ENCODE peak calls at places on chromosomes 5 and 9, in eight cellular contexts. One of them, this sample, is unnamed.
A peak's percentile ranks its signal among the peaks of the same experiment; 100 is the strongest.

GRCh38 chr9:92147030-92147853 is 32.0 kb upstream of the SPTLC1 start:
- DNase-seq in activated B cell treated with CpG ODN at 0.5 μM for 24 hours: no peak
- DNase-seq in A549: peak; percentile 85
- DNase-seq in AG04450: peak; percentile 85
- DNase-seq in fibroblast of villous mesenchyme: peak; percentile 95
- DNase-seq in heart left ventricle: peak; percentile 75
- DNase-seq in cardiac muscle cell: peak; percentile 91
- DNase-seq in Calu3: peak; percentile 50
- DNase-seq in this sample: peak; percentile 62

GRCh38 chr9:93083592-93084470 is 12.2 kb upstream of the CARD19 start:
- DNase-seq in AG04450: no peak
- DNase-seq in heart left ventricle: no peak
- DNase-seq in A549: no peak
- DNase-seq in activated B cell treated with CpG ODN at 0.5 μM for 24 hours: no peak
- DNase-seq in cardiac muscle cell: no peak
- DNase-seq in Calu3: no peak
- DNase-seq in fibroblast of villous mesenchyme: peak; percentile 51
- DNase-seq in this sample: no peak

GRCh38 chr5:133842846-133843725 is 125.3 kb downstream of the C5orf15 start:
- DNase-seq in A549: no peak
- DNase-seq in fibroblast of villous mesenchyme: no peak
- DNase-seq in cardiac muscle cell: no peak
- DNase-seq in Calu3: no peak
- DNase-seq in AG04450: no peak
- DNase-seq in heart left ventricle: no peak
- DNase-seq in activated B cell treated with CpG ODN at 0.5 μM for 24 hours: no peak
- DNase-seq in this sample: no peak

GRCh38 chr5:76074487-76074886 is 8.7 kb upstream of the SV2C start:
- DNase-seq in A549: no peak
- DNase-seq in activated B cell treated with CpG ODN at 0.5 μM for 24 hours: no peak
- DNase-seq in cardiac muscle cell: no peak
- DNase-seq in heart left ventricle: no peak
- DNase-seq in AG04450: no peak
- DNase-seq in fibroblast of villous mesenchyme: no peak
- DNase-seq in Calu3: peak; percentile 45
- DNase-seq in this sample: no peak

GRCh38 chr5:2140501-2140900 is 257.8 kb upstream of the IRX4 start:
- DNase-seq in Calu3: no peak
- DNase-seq in heart left ventricle: no peak
- DNase-seq in A549: no peak
- DNase-seq in AG04450: no peak
- DNase-seq in fibroblast of villous mesenchyme: no peak
- DNase-seq in cardiac muscle cell: no peak
- DNase-seq in activated B cell treated with CpG ODN at 0.5 μM for 24 hours: no peak
- DNase-seq in this sample: no peak

GRCh38 chr5:76855961-76856360 is 6.1 kb downstream of the S100Z start:
- DNase-seq in activated B cell treated with CpG ODN at 0.5 μM for 24 hours: no peak
- DNase-seq in AG04450: no peak
- DNase-seq in cardiac muscle cell: no peak
- DNase-seq in A549: no peak
- DNase-seq in fibroblast of villous mesenchyme: no peak
- DNase-seq in Calu3: no peak
- DNase-seq in heart left ventricle: no peak
- DNase-seq in this sample: no peak

GRCh38 chr5:108801776-108802175 is 54.1 kb downstream of the FER start:
- DNase-seq in heart left ventricle: no peak
- DNase-seq in AG04450: peak; percentile 77
- DNase-seq in activated B cell treated with CpG ODN at 0.5 μM for 24 hours: no peak
- DNase-seq in A549: peak; percentile 83
- DNase-seq in fibroblast of villous mesenchyme: peak; percentile 89
- DNase-seq in Calu3: peak; percentile 19
- DNase-seq in cardiac muscle cell: peak; percentile 92
- DNase-seq in this sample: peak; percentile 75

GRCh38 chr9:91427873-91428272 is 4.2 kb upstream of the NFIL3 start:
- DNase-seq in fibroblast of villous mesenchyme: peak; percentile 45
- DNase-seq in heart left ventricle: no peak
- DNase-seq in AG04450: no peak
- DNase-seq in cardiac muscle cell: peak; percentile 81
- DNase-seq in A549: peak; percentile 42
- DNase-seq in Calu3: peak; percentile 44
- DNase-seq in activated B cell treated with CpG ODN at 0.5 μM for 24 hours: no peak
- DNase-seq in this sample: no peak

GRCh38 chr9:32350682-32351081 is 33.8 kb upstream of the ACO1 start:
- DNase-seq in cardiac muscle cell: peak; percentile 55
- DNase-seq in heart left ventricle: no peak
- DNase-seq in A549: peak; percentile 42
- DNase-seq in fibroblast of villous mesenchyme: peak; percentile 36
- DNase-seq in AG04450: no peak
- DNase-seq in Calu3: no peak
- DNase-seq in activated B cell treated with CpG ODN at 0.5 μM for 24 hours: no peak
- DNase-seq in this sample: no peak

GRCh38 chr9:95133351-95133724 is 184.2 kb downstream of the FANCC start:
- DNase-seq in fibroblast of villous mesenchyme: peak; percentile 34
- DNase-seq in heart left ventricle: no peak
- DNase-seq in Calu3: no peak
- DNase-seq in AG04450: no peak
- DNase-seq in cardiac muscle cell: no peak
- DNase-seq in A549: no peak
- DNase-seq in activated B cell treated with CpG ODN at 0.5 μM for 24 hours: no peak
- DNase-seq in this sample: no peak

GRCh38 chr9:95134457-95134881 is 183.0 kb downstream of the FANCC start:
- DNase-seq in A549: no peak
- DNase-seq in fibroblast of villous mesenchyme: no peak
- DNase-seq in Calu3: no peak
- DNase-seq in AG04450: no peak
- DNase-seq in activated B cell treated with CpG ODN at 0.5 μM for 24 hours: no peak
- DNase-seq in heart left ventricle: no peak
- DNase-seq in cardiac muscle cell: no peak
- DNase-seq in this sample: no peak

GRCh38 chr9:95138474-95138873 is 179.0 kb downstream of the FANCC start:
- DNase-seq in cardiac muscle cell: no peak
- DNase-seq in fibroblast of villous mesenchyme: no peak
- DNase-seq in A549: no peak
- DNase-seq in heart left ventricle: no peak
- DNase-seq in activated B cell treated with CpG ODN at 0.5 μM for 24 hours: no peak
- DNase-seq in Calu3: no peak
- DNase-seq in AG04450: no peak
- DNase-seq in this sample: no peak

GRCh38 chr9:95137587-95138145 is 179.8 kb downstream of the FANCC start:
- DNase-seq in cardiac muscle cell: no peak
- DNase-seq in AG04450: no peak
- DNase-seq in fibroblast of villous mesenchyme: no peak
- DNase-seq in Calu3: no peak
- DNase-seq in activated B cell treated with CpG ODN at 0.5 μM for 24 hours: no peak
- DNase-seq in heart left ventricle: no peak
- DNase-seq in A549: no peak
- DNase-seq in this sample: no peak

DNA sequence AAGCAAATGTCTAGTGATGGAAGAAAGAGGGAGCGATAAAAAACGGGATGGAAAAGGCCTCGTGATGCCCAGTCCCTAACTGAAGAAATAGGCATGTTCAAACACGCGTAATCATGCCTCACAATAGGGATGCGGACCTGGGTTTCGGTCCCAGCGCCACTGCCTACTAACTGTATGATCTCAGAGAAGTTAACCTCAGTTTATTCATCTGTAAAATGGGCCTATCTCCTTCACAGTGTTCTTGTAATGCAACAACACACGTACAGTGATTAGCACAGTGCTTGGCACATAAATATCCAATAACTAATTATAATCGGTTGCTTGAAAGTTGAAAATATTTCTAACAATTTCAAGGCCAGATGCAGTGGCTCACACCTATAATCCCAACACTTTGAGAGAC is 181.8 kb downstream of the FANCC start:
- DNase-seq in AG04450: no peak
- DNase-seq in A549: no peak
- DNase-seq in cardiac muscle cell: no peak
- DNase-seq in fibroblast of villous mesenchyme: no peak
- DNase-seq in Calu3: no peak
- DNase-seq in heart left ventricle: no peak
- DNase-seq in activated B cell treated with CpG ODN at 0.5 μM for 24 hours: no peak
- DNase-seq in this sample: no peak
- TF ChIP-seq CTCF in AG04450: no peak
- TF ChIP-seq CTCF in A549: no peak
- TF ChIP-seq CTCF in cardiac muscle cell: no peak
- TF ChIP-seq CTCF in fibroblast of villous mesenchyme: no peak
- TF ChIP-seq CTCF in Calu3: no peak
- TF ChIP-seq CTCF in heart left ventricle: no peak
- TF ChIP-seq CTCF in activated B cell treated with CpG ODN at 0.5 μM for 24 hours: no peak
- TF ChIP-seq CTCF in this sample: no peak

GRCh38 chr5:138338411-138339085 is 482 bp downstream of the FAM53C start:
- DNase-seq in heart left ventricle: no peak
- DNase-seq in A549: no peak
- DNase-seq in cardiac muscle cell: no peak
- DNase-seq in AG04450: no peak
- DNase-seq in fibroblast of villous mesenchyme: no peak
- DNase-seq in Calu3: no peak
- DNase-seq in activated B cell treated with CpG ODN at 0.5 μM for 24 hours: peak; percentile 19
- DNase-seq in this sample: no peak

GRCh38 chr5:138336952-138337684 is 948 bp upstream of the FAM53C start:
- DNase-seq in A549: peak; percentile 87
- DNase-seq in AG04450: peak; percentile 42
- DNase-seq in Calu3: peak; percentile 80
- DNase-seq in fibroblast of villous mesenchyme: peak; percentile 88
- DNase-seq in cardiac muscle cell: peak; percentile 91
- DNase-seq in activated B cell treated with CpG ODN at 0.5 μM for 24 hours: no peak
- DNase-seq in heart left ventricle: no peak
- DNase-seq in this sample: no peak

GRCh38 chr5:138339464-138339863 is 1.4 kb downstream of the FAM53C start:
- DNase-seq in activated B cell treated with CpG ODN at 0.5 μM for 24 hours: no peak
- DNase-seq in Calu3: no peak
- DNase-seq in heart left ventricle: no peak
- DNase-seq in cardiac muscle cell: no peak
- DNase-seq in A549: no peak
- DNase-seq in AG04450: no peak
- DNase-seq in fibroblast of villous mesenchyme: no peak
- DNase-seq in this sample: no peak

GRCh38 chr5:138339086-138339456 is 1.0 kb downstream of the FAM53C start:
- DNase-seq in fibroblast of villous mesenchyme: peak; percentile 31
- DNase-seq in Calu3: peak; percentile 14
- DNase-seq in cardiac muscle cell: peak; percentile 32
- DNase-seq in AG04450: no peak
- DNase-seq in activated B cell treated with CpG ODN at 0.5 μM for 24 hours: no peak
- DNase-seq in heart left ventricle: no peak
- DNase-seq in A549: no peak
- DNase-seq in this sample: no peak

GRCh38 chr5:138337685-138338410 is at the start of gene FAM53C:
- DNase-seq in cardiac muscle cell: peak; percentile 97
- DNase-seq in AG04450: peak; percentile 84
- DNase-seq in heart left ventricle: peak; percentile 93
- DNase-seq in fibroblast of villous mesenchyme: peak; percentile 95
- DNase-seq in activated B cell treated with CpG ODN at 0.5 μM for 24 hours: peak; percentile 97
- DNase-seq in A549: peak; percentile 93
- DNase-seq in Calu3: peak; percentile 97
- DNase-seq in this sample: peak; percentile 62
- TF ChIP-seq CTCF in cardiac muscle cell: peak; percentile 2
- TF ChIP-seq CTCF in AG04450: no peak
- TF ChIP-seq CTCF in heart left ventricle: no peak
- TF ChIP-seq CTCF in fibroblast of villous mesenchyme: no peak
- TF ChIP-seq CTCF in activated B cell treated with CpG ODN at 0.5 μM for 24 hours: no peak
- TF ChIP-seq CTCF in A549: no peak
- TF ChIP-seq CTCF in Calu3: no peak
- TF ChIP-seq CTCF in this sample: no peak

DNA sequence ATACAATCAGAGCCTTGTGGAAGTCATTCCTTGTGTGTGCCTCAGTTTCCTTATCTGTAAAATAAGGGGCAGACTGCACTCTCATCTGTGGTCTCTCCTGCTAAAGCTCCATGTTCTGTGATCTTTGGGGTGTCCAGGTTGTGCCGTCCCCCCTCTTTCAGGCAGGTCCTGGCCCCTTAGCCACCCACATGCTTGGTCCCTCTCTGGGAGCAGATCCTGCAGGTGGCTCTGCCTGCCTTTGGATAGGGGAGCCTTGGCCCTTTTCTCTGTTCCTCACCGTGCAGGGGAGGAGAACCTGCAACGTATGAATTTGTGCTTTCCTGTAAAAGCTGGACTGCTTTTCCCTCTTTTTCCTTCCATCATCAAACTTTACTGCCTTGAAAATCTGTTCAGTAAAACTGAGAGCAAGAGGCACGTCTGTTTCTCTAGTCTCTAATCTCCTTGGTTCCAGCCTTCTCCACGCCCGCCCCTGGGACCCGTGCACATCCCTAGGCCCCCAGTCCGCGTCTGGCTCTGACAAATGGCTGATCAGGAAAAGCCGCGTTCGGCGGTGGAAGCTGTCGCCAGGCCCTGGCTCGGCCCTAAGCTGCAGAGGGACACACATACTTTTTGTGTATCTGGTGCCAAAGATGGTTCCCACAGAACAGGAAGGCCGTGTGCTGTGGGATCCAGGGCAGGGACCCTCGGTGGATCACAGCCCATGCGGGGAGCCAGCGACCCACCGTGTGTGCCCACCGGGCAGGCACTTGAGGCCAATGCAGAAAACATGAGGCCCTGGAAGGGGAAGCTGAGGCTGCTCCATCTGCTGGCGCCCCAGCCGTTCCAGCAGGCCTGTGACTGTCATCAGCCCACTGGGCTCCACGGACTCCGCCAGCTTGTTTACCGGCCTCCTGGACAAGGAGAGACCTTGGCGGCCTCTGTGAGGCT is 43.4 kb upstream of the COL5A1 start:
- DNase-seq in activated B cell treated with CpG ODN at 0.5 μM for 24 hours: no peak
- DNase-seq in heart left ventricle: no peak
- DNase-seq in fibroblast of villous mesenchyme: no peak
- DNase-seq in cardiac muscle cell: no peak
- DNase-seq in AG04450: no peak
- DNase-seq in A549: no peak
- DNase-seq in Calu3: no peak
- DNase-seq in this sample: no peak
- TF ChIP-seq CTCF in activated B cell treated with CpG ODN at 0.5 μM for 24 hours: no peak
- TF ChIP-seq CTCF in heart left ventricle: no peak
- TF ChIP-seq CTCF in fibroblast of villous mesenchyme: no peak
- TF ChIP-seq CTCF in cardiac muscle cell: no peak
- TF ChIP-seq CTCF in AG04450: no peak
- TF ChIP-seq CTCF in A549: no peak
- TF ChIP-seq CTCF in Calu3: no peak
- TF ChIP-seq CTCF in this sample: no peak

GRCh38 chr9:24245988-24246387 is 299.7 kb downstream of the IZUMO3 start:
- DNase-seq in A549: peak; percentile 29
- DNase-seq in heart left ventricle: no peak
- DNase-seq in AG04450: no peak
- DNase-seq in cardiac muscle cell: peak; percentile 3
- DNase-seq in activated B cell treated with CpG ODN at 0.5 μM for 24 hours: no peak
- DNase-seq in fibroblast of villous mesenchyme: peak; percentile 3
- DNase-seq in Calu3: no peak
- DNase-seq in this sample: no peak
- TF ChIP-seq CTCF in A549: no peak
- TF ChIP-seq CTCF in heart left ventricle: no peak
- TF ChIP-seq CTCF in AG04450: peak; percentile 17
- TF ChIP-seq CTCF in cardiac muscle cell: peak; percentile 8
- TF ChIP-seq CTCF in activated B cell treated with CpG ODN at 0.5 μM for 24 hours: no peak
- TF ChIP-seq CTCF in fibroblast of villous mesenchyme: no peak
- TF ChIP-seq CTCF in Calu3: no peak
- TF ChIP-seq CTCF in this sample: peak; percentile 15

This sample was measured in AG09309.